ENCODE peak calls at places on chromosomes 16 and 17, in seven cellular contexts. Q, K, B, R, G, X and U are unnamed samples. For H4K20me1, the result is how much of the 10 kb centered on the place peaks cover.

GRCh38 chr17:66849851-66850580 is 15.1 kb downstream of the CACNG5 start:
- DNase-seq in Q (no peak), R (no peak), B (no peak), K (no peak), X (no peak), G (no peak), U (no peak)

GRCh38 chr17:3890082-3890892 is 2.6 kb downstream of the CAMKK1 start:
- DNase-seq in K (no peak), Q (peak), B (no peak), X (peak), G (no peak), R (no peak), U (peak)

GRCh38 chr17:60139438-60140285 is 10.1 kb upstream of the CA4 start:
- DNase-seq in R (peak), Q (peak), G (no peak), X (peak), K (peak), B (peak), U (no peak)

GRCh38 chr16:3023415-3023668 is 400 bp downstream of the HCFC1R1 start:
- DNase-seq in R (peak), K (no peak), B (peak), Q (no peak), X (peak), G (no peak), U (no peak)

GRCh38 chr17:55285340-55286301 is 20.9 kb downstream of the HLF start:
- DNase-seq in X (peak), G (no peak), K (no peak), Q (peak), B (no peak), R (no peak), U (no peak)

GRCh38 chr17:12523244-12523643 is 142.4 kb upstream of the MYOCD start:
- DNase-seq in K (no peak), B (no peak), Q (no peak), R (no peak), X (no peak), G (no peak), U (no peak)

GRCh38 chr17:62995377-62995885 is 29.4 kb downstream of the TANC2 start:
- DNase-seq in R (peak), K (peak), Q (peak), B (peak), G (no peak), X (peak), U (no peak)

GRCh38 chr17:58254803-58255202 is 16.4 kb downstream of the LPO start:
- DNase-seq in X (no peak), B (no peak), K (no peak), Q (no peak), R (peak), G (no peak), U (no peak)

GRCh38 chr16:77657016-77657415 is 65.3 kb upstream of the NUDT7 start:
- DNase-seq in B (no peak), K (peak), R (peak), G (no peak), X (peak), Q (no peak), U (no peak)

DNA sequence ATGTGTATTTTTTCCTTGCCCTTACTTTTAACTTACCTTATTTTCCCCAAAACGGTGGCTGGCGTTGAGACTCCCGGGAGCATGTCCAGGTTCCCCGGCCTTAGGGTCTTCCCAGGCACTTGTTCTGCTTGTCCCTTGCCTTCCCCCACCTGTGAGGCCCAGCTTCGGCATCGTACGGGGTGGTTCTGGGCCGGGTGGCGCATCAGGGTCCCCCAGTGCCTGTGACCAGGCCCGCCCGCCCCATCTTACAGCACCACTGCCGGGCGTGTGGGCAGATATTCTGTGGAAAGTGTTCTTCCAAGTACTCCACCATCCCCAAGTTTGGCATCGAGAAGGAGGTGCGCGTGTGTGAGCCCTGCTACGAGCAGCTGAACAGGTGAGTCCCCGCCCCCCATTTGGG is 7.4 kb downstream of the HGS start:
- DNase-seq in G (no peak), B (no peak), K (no peak), R (no peak), Q (no peak), X (no peak), U (no peak)
- H4K20me1 ChIP-seq in G (under half), B (under half), K (under half), R (under half), Q (under half), X (half or more), U (under half)

GRCh38 chr16:75074415-75074793 is 42.2 kb downstream of the LDHD start:
- DNase-seq in B (no peak), R (no peak), Q (no peak), X (no peak), G (no peak), K (no peak), U (no peak)

GRCh38 chr16:75074920-75075687 is 41.5 kb downstream of the LDHD start:
- DNase-seq in G (peak), R (no peak), Q (peak), K (no peak), B (peak), X (no peak), U (no peak)

GRCh38 chr16:75078886-75079285 is 37.7 kb downstream of the LDHD start:
- DNase-seq in B (no peak), K (no peak), R (no peak), Q (no peak), X (no peak), G (no peak), U (no peak)

GRCh38 chr16:75073551-75074414 is 42.8 kb downstream of the LDHD start:
- DNase-seq in B (no peak), Q (no peak), R (no peak), G (no peak), X (no peak), K (no peak), U (no peak)

GRCh38 chr16:75075688-75076268 is 40.8 kb downstream of the LDHD start:
- DNase-seq in R (no peak), Q (no peak), X (no peak), G (no peak), K (no peak), B (no peak), U (no peak)
- TF ChIP-seq CTCF in R (no peak), Q (no peak), X (no peak), G (no peak), K (no peak), B (no peak), U (no peak)

GRCh38 chr16:67825906-67826305 is 16.2 kb upstream of the THAP11 start:
- DNase-seq in G (no peak), X (no peak), Q (no peak), K (no peak), B (no peak), R (no peak), U (no peak)
- H4K20me1 ChIP-seq in G (under half), X (under half), Q (under half), K (under half), B (under half), R (under half), U (under half)

DNA sequence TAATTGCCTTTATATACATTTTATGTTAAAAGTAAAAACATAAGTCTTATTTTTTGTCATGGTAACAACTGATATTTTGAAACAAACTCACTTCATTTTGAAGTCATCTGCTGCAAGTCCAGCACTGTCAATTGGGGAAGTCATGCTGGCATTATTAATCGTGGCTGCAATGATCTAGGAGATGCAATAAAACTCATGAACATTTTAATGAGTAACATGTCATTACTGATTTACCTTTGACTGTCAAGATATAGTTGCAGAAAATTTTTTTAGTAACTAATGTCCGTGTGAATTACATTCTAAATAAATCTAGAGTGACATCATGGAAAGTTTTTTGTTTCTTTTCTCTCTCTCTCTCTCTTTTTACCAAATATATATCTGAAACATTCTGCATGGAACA is 17.4 kb upstream of the KRT24 start:
- DNase-seq in G (no peak), B (no peak), Q (no peak), K (no peak), X (no peak), R (no peak), U (no peak)
- TF ChIP-seq CTCF in G (no peak), B (no peak), Q (no peak), K (no peak), X (no peak), R (no peak), U (no peak)

GRCh38 chr16:75058815-75059214 is 57.8 kb downstream of the LDHD start:
- DNase-seq in R (no peak), B (no peak), Q (no peak), X (peak), K (no peak), G (no peak), U (no peak)
- H4K20me1 ChIP-seq in R (under half), B (under half), Q (under half), X (under half), K (under half), G (under half), U (under half)

DNA sequence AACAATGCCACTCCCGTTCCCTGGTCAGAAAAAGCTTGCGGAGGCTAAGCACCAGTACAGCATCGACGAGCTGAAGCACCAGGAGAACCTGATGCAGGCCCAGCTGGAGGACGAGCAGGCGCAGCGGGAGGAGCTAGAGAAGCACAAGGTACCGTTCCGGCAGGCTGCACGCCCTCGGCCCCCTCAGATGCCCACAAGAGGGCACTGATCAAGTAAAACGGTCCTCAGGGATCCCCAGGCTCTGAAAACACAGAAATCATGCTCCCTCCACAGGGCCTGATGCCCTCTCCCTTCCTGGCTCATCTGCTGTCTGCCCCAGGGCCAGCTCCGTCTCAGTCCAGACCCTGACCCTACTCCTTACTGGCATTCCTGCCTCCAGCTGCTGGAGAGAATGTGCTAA is 21.6 kb downstream of the DRC3 start:
- DNase-seq in G (no peak), B (no peak), R (peak), K (peak), Q (peak), X (no peak), U (no peak)
- TF ChIP-seq CTCF in G (peak), B (no peak), R (peak), K (peak), Q (peak), X (peak), U (peak)

DNA sequence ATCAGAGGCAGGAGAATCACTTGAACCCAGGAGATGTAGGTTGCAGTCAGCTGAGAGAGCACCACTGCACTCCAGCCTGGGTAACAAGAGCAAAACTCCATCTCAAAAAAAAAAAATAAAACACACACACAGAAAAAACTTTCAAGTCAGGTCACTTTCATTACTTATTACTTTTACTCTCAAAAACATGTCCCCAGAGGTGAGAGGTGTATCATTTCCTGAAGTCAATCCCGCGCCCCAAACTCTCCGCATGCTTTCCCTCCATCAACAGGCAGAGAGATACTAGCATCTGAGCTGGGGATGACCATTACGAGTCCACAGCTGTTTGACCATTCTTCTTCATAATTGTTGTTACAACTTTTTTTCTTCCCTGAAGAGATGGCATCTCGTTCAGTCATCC is 48.7 kb downstream of the YWHAE start:
- DNase-seq in B (no peak), K (no peak), G (no peak), Q (no peak), R (no peak), X (no peak), U (no peak)
- H4K20me1 ChIP-seq in B (half or more), K (half or more), G (under half), Q (under half), R (half or more), X (half or more), U (under half)

GRCh38 chr16:56277040-56277439 is 85.8 kb downstream of the GNAO1 start:
- DNase-seq in Q (no peak), K (peak), X (no peak), R (peak), G (no peak), B (no peak), U (no peak)
- TF ChIP-seq CTCF in Q (peak), K (peak), X (no peak), R (peak), G (peak), B (no peak), U (no peak)

GRCh38 chr16:64880994-64881393 is 240.9 kb downstream of the CDH11 start:
- DNase-seq in K (no peak), Q (no peak), R (no peak), B (no peak), X (peak), G (no peak), U (no peak)
- H4K20me1 ChIP-seq in K (under half), Q (under half), R (under half), B (under half), X (under half), G (under half), U (under half)